ENCODE peak calls at places on chromosomes 3 and 15, in ten cellular contexts. One of them, this sample, is unnamed.

GRCh38 chr3:8987673-8988655 is 24.7 kb upstream of the RAD18 start:
- DNase-seq in Peyer's patch: peak
- DNase-seq in esophagus muscularis mucosa: no peak
- DNase-seq in upper lobe of left lung: peak
- DNase-seq in breast epithelium: peak
- DNase-seq in HepG2: peak
- DNase-seq in ovary: peak
- DNase-seq in HCT116: peak
- DNase-seq in vagina: no peak
- DNase-seq in psoas muscle: peak
- DNase-seq in this sample: peak

GRCh38 chr3:188772886-188773285 is 398.9 kb upstream of the TPRG1 start:
- DNase-seq in breast epithelium: no peak
- DNase-seq in esophagus muscularis mucosa: peak
- DNase-seq in HCT116: no peak
- DNase-seq in HepG2: peak
- DNase-seq in psoas muscle: no peak
- DNase-seq in upper lobe of left lung: peak
- DNase-seq in ovary: peak
- DNase-seq in Peyer's patch: no peak
- DNase-seq in vagina: no peak
- DNase-seq in this sample: no peak

GRCh38 chr3:53046171-53047170 is 598 bp upstream of the SFMBT1 start:
- DNase-seq in ovary: peak
- DNase-seq in HepG2: no peak
- DNase-seq in esophagus muscularis mucosa: peak
- DNase-seq in vagina: no peak
- DNase-seq in HCT116: no peak
- DNase-seq in upper lobe of left lung: peak
- DNase-seq in psoas muscle: peak
- DNase-seq in breast epithelium: peak
- DNase-seq in Peyer's patch: peak
- DNase-seq in this sample: peak

GRCh38 chr3:38578551-38578950 is 70.9 kb downstream of the SCN5A start:
- DNase-seq in Peyer's patch: no peak
- DNase-seq in breast epithelium: no peak
- DNase-seq in upper lobe of left lung: no peak
- DNase-seq in HCT116: no peak
- DNase-seq in vagina: peak
- DNase-seq in HepG2: no peak
- DNase-seq in ovary: no peak
- DNase-seq in esophagus muscularis mucosa: peak
- DNase-seq in psoas muscle: no peak
- DNase-seq in this sample: no peak

GRCh38 chr3:53845103-53845880 is 927 bp downstream of the CHDH start:
- DNase-seq in ovary: peak
- DNase-seq in psoas muscle: peak
- DNase-seq in upper lobe of left lung: peak
- DNase-seq in breast epithelium: peak
- DNase-seq in Peyer's patch: peak
- DNase-seq in vagina: no peak
- DNase-seq in HepG2: peak
- DNase-seq in HCT116: peak
- DNase-seq in esophagus muscularis mucosa: no peak
- DNase-seq in this sample: peak

GRCh38 chr3:194425399-194425798 is 26.3 kb upstream of the GP5 start:
- DNase-seq in vagina: no peak
- DNase-seq in HCT116: no peak
- DNase-seq in breast epithelium: no peak
- DNase-seq in psoas muscle: no peak
- DNase-seq in HepG2: no peak
- DNase-seq in ovary: no peak
- DNase-seq in Peyer's patch: no peak
- DNase-seq in upper lobe of left lung: no peak
- DNase-seq in esophagus muscularis mucosa: no peak
- DNase-seq in this sample: no peak

GRCh38 chr3:194508486-194509449 is 22.0 kb upstream of the ATP13A3 start:
- DNase-seq in upper lobe of left lung: no peak
- DNase-seq in Peyer's patch: no peak
- DNase-seq in HCT116: no peak
- DNase-seq in psoas muscle: no peak
- DNase-seq in HepG2: no peak
- DNase-seq in ovary: no peak
- DNase-seq in breast epithelium: no peak
- DNase-seq in esophagus muscularis mucosa: no peak
- DNase-seq in vagina: no peak
- DNase-seq in this sample: no peak

GRCh38 chr15:81152799-81153198 is 18.7 kb downstream of the CFAP161 start:
- DNase-seq in breast epithelium: no peak
- DNase-seq in Peyer's patch: no peak
- DNase-seq in HepG2: no peak
- DNase-seq in vagina: no peak
- DNase-seq in ovary: no peak
- DNase-seq in psoas muscle: no peak
- DNase-seq in upper lobe of left lung: no peak
- DNase-seq in HCT116: no peak
- DNase-seq in esophagus muscularis mucosa: peak
- DNase-seq in this sample: no peak

GRCh38 chr3:28322464-28322863 is 26.1 kb upstream of the ZCWPW2 start:
- DNase-seq in ovary: no peak
- DNase-seq in upper lobe of left lung: no peak
- DNase-seq in psoas muscle: no peak
- DNase-seq in HCT116: no peak
- DNase-seq in esophagus muscularis mucosa: no peak
- DNase-seq in HepG2: no peak
- DNase-seq in breast epithelium: no peak
- DNase-seq in vagina: no peak
- DNase-seq in Peyer's patch: no peak
- DNase-seq in this sample: no peak

DNA sequence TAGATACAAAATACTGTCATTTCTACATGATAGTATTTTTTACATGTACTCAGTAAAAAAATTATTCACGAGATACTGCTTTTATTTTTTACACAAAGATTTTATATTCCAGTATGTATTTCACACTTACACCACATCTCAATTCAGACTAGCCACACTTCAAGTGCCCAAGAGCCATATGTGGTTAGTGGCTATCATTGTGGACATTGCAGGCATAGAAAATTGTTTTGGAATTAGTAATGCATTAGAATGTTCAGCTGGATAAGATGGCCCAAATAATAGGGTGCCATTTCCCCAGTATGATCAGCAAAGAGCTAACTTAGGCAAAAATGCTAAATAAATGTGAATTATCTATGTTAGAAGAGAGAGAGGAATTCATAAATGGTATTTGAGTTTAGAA is 203.8 kb upstream of the MCTP2 start:
- DNase-seq in upper lobe of left lung: no peak
- DNase-seq in psoas muscle: no peak
- DNase-seq in Peyer's patch: no peak
- DNase-seq in ovary: no peak
- DNase-seq in esophagus muscularis mucosa: no peak
- DNase-seq in HCT116: no peak
- DNase-seq in vagina: no peak
- DNase-seq in breast epithelium: no peak
- DNase-seq in HepG2: no peak
- DNase-seq in this sample: no peak
- H3K27ac ChIP-seq in upper lobe of left lung: no peak
- H3K27ac ChIP-seq in psoas muscle: no peak
- H3K27ac ChIP-seq in Peyer's patch: no peak
- H3K27ac ChIP-seq in ovary: no peak
- H3K27ac ChIP-seq in esophagus muscularis mucosa: no peak
- H3K27ac ChIP-seq in HCT116: no peak
- H3K27ac ChIP-seq in vagina: no peak
- H3K27ac ChIP-seq in breast epithelium: no peak
- H3K27ac ChIP-seq in HepG2: no peak
- H3K27ac ChIP-seq in this sample: no peak

GRCh38 chr3:43873723-43874122 is 183.0 kb downstream of the ABHD5 start:
- DNase-seq in HCT116: no peak
- DNase-seq in esophagus muscularis mucosa: no peak
- DNase-seq in psoas muscle: no peak
- DNase-seq in vagina: peak
- DNase-seq in breast epithelium: no peak
- DNase-seq in Peyer's patch: no peak
- DNase-seq in ovary: no peak
- DNase-seq in HepG2: no peak
- DNase-seq in upper lobe of left lung: no peak
- DNase-seq in this sample: no peak
- H3K27ac ChIP-seq in HCT116: no peak
- H3K27ac ChIP-seq in esophagus muscularis mucosa: no peak
- H3K27ac ChIP-seq in psoas muscle: no peak
- H3K27ac ChIP-seq in vagina: no peak
- H3K27ac ChIP-seq in breast epithelium: no peak
- H3K27ac ChIP-seq in Peyer's patch: no peak
- H3K27ac ChIP-seq in ovary: no peak
- H3K27ac ChIP-seq in HepG2: no peak
- H3K27ac ChIP-seq in upper lobe of left lung: no peak
- H3K27ac ChIP-seq in this sample: no peak

DNA sequence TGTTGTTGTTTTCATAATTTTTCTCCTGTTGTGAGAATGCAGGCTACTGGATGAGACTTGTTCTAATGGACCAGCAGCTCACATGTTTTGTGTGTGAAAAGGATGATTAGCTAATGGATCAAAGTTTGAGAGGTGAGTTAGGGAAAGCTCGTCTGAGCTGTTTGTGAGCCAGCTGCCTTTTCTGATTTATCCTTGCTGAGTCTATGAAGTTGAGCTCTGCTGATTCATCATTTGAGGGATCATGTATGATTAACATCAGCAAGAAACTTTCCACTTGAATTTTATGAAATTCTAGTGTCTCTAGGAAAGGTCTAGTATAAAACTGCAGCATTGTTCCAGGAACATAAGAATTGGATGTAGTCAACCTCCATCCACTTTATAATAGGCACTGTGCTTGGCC is 698.7 kb downstream of the NTRK3 start:
- DNase-seq in HCT116: no peak
- DNase-seq in Peyer's patch: no peak
- DNase-seq in ovary: no peak
- DNase-seq in psoas muscle: no peak
- DNase-seq in breast epithelium: no peak
- DNase-seq in vagina: no peak
- DNase-seq in upper lobe of left lung: no peak
- DNase-seq in esophagus muscularis mucosa: no peak
- DNase-seq in HepG2: no peak
- DNase-seq in this sample: no peak
- H3K27ac ChIP-seq in HCT116: no peak
- H3K27ac ChIP-seq in Peyer's patch: no peak
- H3K27ac ChIP-seq in ovary: no peak
- H3K27ac ChIP-seq in psoas muscle: no peak
- H3K27ac ChIP-seq in breast epithelium: no peak
- H3K27ac ChIP-seq in vagina: no peak
- H3K27ac ChIP-seq in upper lobe of left lung: no peak
- H3K27ac ChIP-seq in esophagus muscularis mucosa: no peak
- H3K27ac ChIP-seq in HepG2: no peak
- H3K27ac ChIP-seq in this sample: no peak

DNA sequence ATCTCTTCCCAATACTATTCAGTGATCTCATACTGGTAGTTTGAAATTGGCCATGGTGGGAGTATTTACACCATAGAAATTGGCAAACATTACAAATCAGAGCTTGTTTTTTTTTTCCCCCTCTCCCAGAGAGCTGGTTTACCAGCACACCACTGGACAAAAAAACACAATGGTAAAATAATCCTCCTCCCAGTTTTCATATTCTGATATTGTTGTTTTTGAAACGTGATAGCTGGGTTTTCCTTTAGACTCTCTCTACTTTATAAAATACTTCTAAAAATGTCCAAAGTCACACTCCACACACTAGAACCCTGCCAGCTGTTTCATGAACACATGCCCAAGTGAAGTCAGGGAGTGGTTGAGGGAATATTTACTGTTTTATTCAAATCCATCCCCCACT is 187.5 kb downstream of the DTWD1 start:
- DNase-seq in Peyer's patch: no peak
- DNase-seq in ovary: no peak
- DNase-seq in vagina: no peak
- DNase-seq in HepG2: no peak
- DNase-seq in esophagus muscularis mucosa: no peak
- DNase-seq in psoas muscle: no peak
- DNase-seq in HCT116: no peak
- DNase-seq in upper lobe of left lung: no peak
- DNase-seq in breast epithelium: no peak
- DNase-seq in this sample: no peak
- H3K27ac ChIP-seq in Peyer's patch: no peak
- H3K27ac ChIP-seq in ovary: no peak
- H3K27ac ChIP-seq in vagina: no peak
- H3K27ac ChIP-seq in HepG2: no peak
- H3K27ac ChIP-seq in esophagus muscularis mucosa: no peak
- H3K27ac ChIP-seq in psoas muscle: no peak
- H3K27ac ChIP-seq in HCT116: no peak
- H3K27ac ChIP-seq in upper lobe of left lung: no peak
- H3K27ac ChIP-seq in breast epithelium: no peak
- H3K27ac ChIP-seq in this sample: peak

GRCh38 chr3:4898454-4899313 is 80.6 kb upstream of the BHLHE40 start:
- DNase-seq in psoas muscle: no peak
- DNase-seq in Peyer's patch: no peak
- DNase-seq in esophagus muscularis mucosa: no peak
- DNase-seq in vagina: no peak
- DNase-seq in HepG2: no peak
- DNase-seq in HCT116: peak
- DNase-seq in breast epithelium: no peak
- DNase-seq in upper lobe of left lung: no peak
- DNase-seq in ovary: no peak
- DNase-seq in this sample: no peak
- H3K27ac ChIP-seq in psoas muscle: no peak
- H3K27ac ChIP-seq in Peyer's patch: peak
- H3K27ac ChIP-seq in esophagus muscularis mucosa: peak
- H3K27ac ChIP-seq in vagina: peak
- H3K27ac ChIP-seq in HepG2: no peak
- H3K27ac ChIP-seq in HCT116: no peak
- H3K27ac ChIP-seq in breast epithelium: no peak
- H3K27ac ChIP-seq in upper lobe of left lung: peak
- H3K27ac ChIP-seq in ovary: peak
- H3K27ac ChIP-seq in this sample: no peak

GRCh38 chr3:112583105-112583504 is 21.3 kb downstream of the SLC35A5 start:
- DNase-seq in HepG2: no peak
- DNase-seq in HCT116: no peak
- DNase-seq in ovary: no peak
- DNase-seq in psoas muscle: no peak
- DNase-seq in upper lobe of left lung: no peak
- DNase-seq in esophagus muscularis mucosa: no peak
- DNase-seq in vagina: no peak
- DNase-seq in breast epithelium: no peak
- DNase-seq in Peyer's patch: no peak
- DNase-seq in this sample: no peak
- H3K27ac ChIP-seq in HepG2: no peak
- H3K27ac ChIP-seq in HCT116: no peak
- H3K27ac ChIP-seq in ovary: no peak
- H3K27ac ChIP-seq in psoas muscle: no peak
- H3K27ac ChIP-seq in upper lobe of left lung: no peak
- H3K27ac ChIP-seq in esophagus muscularis mucosa: no peak
- H3K27ac ChIP-seq in vagina: no peak
- H3K27ac ChIP-seq in breast epithelium: no peak
- H3K27ac ChIP-seq in Peyer's patch: no peak
- H3K27ac ChIP-seq in this sample: no peak

This sample was measured in tibial nerve.